ENCODE peak calls at places on chromosomes 12 and 14, in five cellular contexts. One of them, this sample, is unnamed. For H3K9me3, the result is how much of the 10 kb centered on the place peaks cover.

GRCh38 chr12:16329594-16329993 is 17.9 kb upstream of the MGST1 start:
- DNase-seq in A549: no peak
- DNase-seq in CD4-positive, alpha-beta T cell: no peak
- DNase-seq in tibial artery: no peak
- DNase-seq in uterus: no peak
- DNase-seq in this sample: no peak

GRCh38 chr12:95218164-95218851 is 701 bp downstream of the VEZT start:
- DNase-seq in A549: peak
- DNase-seq in CD4-positive, alpha-beta T cell: peak
- DNase-seq in tibial artery: no peak
- DNase-seq in uterus: peak
- DNase-seq in this sample: no peak

GRCh38 chr14:72049462-72049861 is 117.2 kb downstream of the RGS6 start:
- DNase-seq in A549: no peak
- DNase-seq in CD4-positive, alpha-beta T cell: no peak
- DNase-seq in tibial artery: no peak
- DNase-seq in uterus: no peak
- DNase-seq in this sample: no peak

GRCh38 chr14:69263771-69264170 is 3.8 kb downstream of the GALNT16 start:
- DNase-seq in A549: no peak
- DNase-seq in CD4-positive, alpha-beta T cell: no peak
- DNase-seq in tibial artery: no peak
- DNase-seq in uterus: no peak
- DNase-seq in this sample: no peak

GRCh38 chr12:78490841-78491240 is 373.7 kb upstream of the SYT1 start:
- DNase-seq in A549: no peak
- DNase-seq in CD4-positive, alpha-beta T cell: no peak
- DNase-seq in tibial artery: no peak
- DNase-seq in uterus: no peak
- DNase-seq in this sample: no peak

GRCh38 chr12:83808591-83808990 is 1104.0 kb downstream of the SLC6A15 start:
- DNase-seq in A549: no peak
- DNase-seq in CD4-positive, alpha-beta T cell: no peak
- DNase-seq in tibial artery: no peak
- DNase-seq in uterus: no peak
- DNase-seq in this sample: no peak

GRCh38 chr12:64028541-64028940 is 184.0 kb downstream of the SRGAP1 start:
- DNase-seq in A549: no peak
- DNase-seq in CD4-positive, alpha-beta T cell: no peak
- DNase-seq in tibial artery: no peak
- DNase-seq in uterus: no peak
- DNase-seq in this sample: no peak

GRCh38 chr12:3122841-3123678 is 45.9 kb downstream of the TSPAN9 start:
- DNase-seq in A549: no peak
- DNase-seq in CD4-positive, alpha-beta T cell: no peak
- DNase-seq in tibial artery: peak
- DNase-seq in uterus: peak
- DNase-seq in this sample: no peak

GRCh38 chr14:86779416-86779815 is 1213.6 kb downstream of the GALC start:
- DNase-seq in A549: no peak
- DNase-seq in CD4-positive, alpha-beta T cell: no peak
- DNase-seq in tibial artery: no peak
- DNase-seq in uterus: no peak
- DNase-seq in this sample: no peak

DNA sequence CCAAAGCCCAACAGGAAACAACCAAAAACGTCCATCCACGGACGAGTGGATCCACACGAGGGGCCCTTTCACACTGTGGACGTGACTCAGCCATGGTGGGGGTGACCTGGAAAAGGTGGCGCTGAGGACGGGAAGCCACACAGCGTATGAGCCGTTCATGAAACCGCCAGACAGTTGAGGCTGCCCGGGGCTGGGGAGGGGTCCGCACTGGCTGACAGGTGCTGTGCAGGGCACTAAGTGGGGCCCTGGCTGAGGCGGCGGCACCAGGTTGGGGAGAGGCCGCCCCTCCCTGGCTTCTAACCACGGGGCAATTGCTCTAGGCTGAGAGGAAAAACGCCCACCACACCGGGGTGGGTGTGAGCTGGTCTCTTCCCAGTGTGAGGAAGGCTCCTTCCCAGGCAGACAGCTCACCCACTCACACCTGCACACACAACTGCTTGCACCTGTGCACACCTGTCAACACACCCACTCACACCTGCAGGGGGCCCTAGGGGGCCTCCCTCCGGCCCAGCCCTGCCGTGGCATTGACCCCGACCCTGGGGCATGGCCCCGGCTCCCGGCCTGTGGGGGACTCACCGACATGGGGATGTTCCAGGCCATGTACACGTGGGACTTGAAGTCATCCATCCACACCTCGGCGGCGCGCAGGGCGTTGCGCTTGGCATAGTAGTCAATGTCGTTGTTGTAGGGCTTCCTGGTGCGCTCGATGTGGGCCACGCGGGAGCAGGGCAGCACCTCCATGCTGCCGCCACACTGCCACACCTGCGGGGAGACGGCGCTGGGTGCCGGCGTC is 58.9 kb downstream of the NOC4L start:
- DNase-seq in A549: no peak
- DNase-seq in CD4-positive, alpha-beta T cell: no peak
- DNase-seq in tibial artery: no peak
- DNase-seq in uterus: no peak
- DNase-seq in this sample: no peak
- TF ChIP-seq CTCF in A549: no peak
- TF ChIP-seq CTCF in CD4-positive, alpha-beta T cell: no peak
- TF ChIP-seq CTCF in tibial artery: no peak
- TF ChIP-seq CTCF in uterus: no peak
- TF ChIP-seq CTCF in this sample: no peak

GRCh38 chr12:2051700-2052625 is 824 bp upstream of the CACNA1C start:
- DNase-seq in A549: no peak
- DNase-seq in CD4-positive, alpha-beta T cell: no peak
- DNase-seq in tibial artery: no peak
- DNase-seq in uterus: no peak
- DNase-seq in this sample: no peak
- H3K27ac ChIP-seq in A549: no peak
- H3K27ac ChIP-seq in CD4-positive, alpha-beta T cell: no peak
- H3K27ac ChIP-seq in tibial artery: peak
- H3K27ac ChIP-seq in uterus: peak
- H3K27ac ChIP-seq in this sample: peak

GRCh38 chr12:34343766-34344165 is 321.5 kb downstream of the ALG10 start:
- DNase-seq in A549: no peak
- DNase-seq in CD4-positive, alpha-beta T cell: no peak
- DNase-seq in tibial artery: no peak
- DNase-seq in uterus: no peak
- DNase-seq in this sample: no peak
- H3K9me3 ChIP-seq in A549: under half
- H3K9me3 ChIP-seq in CD4-positive, alpha-beta T cell: under half
- H3K9me3 ChIP-seq in tibial artery: half or more
- H3K9me3 ChIP-seq in uterus: under half
- H3K9me3 ChIP-seq in this sample: under half

GRCh38 chr12:123938679-123939480 is 33.8 kb downstream of the CCDC92 start:
- DNase-seq in A549: peak
- DNase-seq in CD4-positive, alpha-beta T cell: no peak
- DNase-seq in tibial artery: no peak
- DNase-seq in uterus: no peak
- DNase-seq in this sample: no peak
- TF ChIP-seq CTCF in A549: peak
- TF ChIP-seq CTCF in CD4-positive, alpha-beta T cell: no peak
- TF ChIP-seq CTCF in tibial artery: no peak
- TF ChIP-seq CTCF in uterus: no peak
- TF ChIP-seq CTCF in this sample: no peak

DNA sequence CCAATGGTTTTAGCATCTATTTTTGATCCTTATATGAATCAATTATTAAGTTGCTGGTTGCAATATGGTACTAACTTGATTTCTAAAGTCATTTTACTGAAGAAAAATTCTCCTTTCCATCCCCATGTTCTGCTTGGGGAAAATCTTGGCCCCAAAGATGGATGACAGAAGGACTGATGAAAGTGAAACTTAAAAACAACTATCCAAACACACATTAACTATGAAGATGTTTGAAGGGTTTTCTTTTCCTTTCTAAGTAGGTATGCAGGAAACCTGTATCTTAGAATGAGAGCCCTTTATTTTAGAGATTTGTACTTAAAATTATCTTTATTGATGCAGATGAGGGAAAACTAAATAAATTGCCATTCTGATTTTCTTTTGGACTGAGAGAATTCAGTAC is 5.9 kb downstream of the C12orf71 start:
- DNase-seq in A549: no peak
- DNase-seq in CD4-positive, alpha-beta T cell: no peak
- DNase-seq in tibial artery: no peak
- DNase-seq in uterus: no peak
- DNase-seq in this sample: no peak
- H3K27ac ChIP-seq in A549: no peak
- H3K27ac ChIP-seq in CD4-positive, alpha-beta T cell: no peak
- H3K27ac ChIP-seq in tibial artery: no peak
- H3K27ac ChIP-seq in uterus: no peak
- H3K27ac ChIP-seq in this sample: no peak

DNA sequence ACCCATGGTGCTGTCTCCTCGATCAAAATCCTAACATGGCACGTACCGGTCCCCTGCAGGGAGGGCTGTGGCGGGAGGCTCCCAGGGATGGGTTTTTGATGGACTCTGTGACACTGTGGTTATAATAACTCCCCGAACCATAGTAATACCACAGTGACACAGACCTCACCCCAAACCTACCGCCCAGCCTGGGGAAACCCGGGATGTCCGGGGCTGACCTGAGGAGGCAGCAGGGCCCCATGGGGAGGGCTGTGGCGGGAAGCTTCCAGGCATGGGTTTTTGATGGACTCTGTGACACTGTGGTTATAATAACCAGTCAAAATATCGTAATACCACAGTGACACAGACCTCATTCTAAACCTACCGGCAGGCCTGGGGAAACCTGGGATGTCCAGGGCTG is 378.0 kb downstream of the TMEM121 start:
- DNase-seq in A549: no peak
- DNase-seq in CD4-positive, alpha-beta T cell: no peak
- DNase-seq in tibial artery: no peak
- DNase-seq in uterus: no peak
- DNase-seq in this sample: no peak
- H3K9me3 ChIP-seq in A549: under half
- H3K9me3 ChIP-seq in CD4-positive, alpha-beta T cell: under half
- H3K9me3 ChIP-seq in tibial artery: under half
- H3K9me3 ChIP-seq in uterus: under half
- H3K9me3 ChIP-seq in this sample: under half

DNA sequence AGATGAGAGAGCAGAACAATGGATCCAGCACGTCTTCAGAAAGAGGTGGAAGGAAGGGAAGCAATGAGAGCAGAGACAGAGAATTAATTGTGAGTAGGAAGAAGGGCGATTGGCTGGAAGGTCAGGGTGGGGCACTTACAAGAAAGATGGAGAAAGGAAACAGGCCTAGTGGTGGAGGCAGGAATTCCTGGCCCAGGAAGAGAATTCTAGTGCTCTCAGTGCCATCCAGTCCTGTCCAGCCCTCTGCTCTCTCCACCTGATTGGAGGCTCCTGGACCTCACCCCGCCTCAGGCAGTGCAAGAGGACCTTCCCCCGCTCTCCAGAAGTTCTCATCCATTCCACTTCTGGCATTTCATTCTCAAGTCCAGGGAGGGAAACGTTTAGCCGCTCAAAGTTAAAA is 43.0 kb downstream of the NGB start:
- DNase-seq in A549: no peak
- DNase-seq in CD4-positive, alpha-beta T cell: no peak
- DNase-seq in tibial artery: no peak
- DNase-seq in uterus: no peak
- DNase-seq in this sample: no peak
- TF ChIP-seq CTCF in A549: no peak
- TF ChIP-seq CTCF in CD4-positive, alpha-beta T cell: no peak
- TF ChIP-seq CTCF in tibial artery: no peak
- TF ChIP-seq CTCF in uterus: no peak
- TF ChIP-seq CTCF in this sample: no peak

GRCh38 chr14:95318870-95319311 is 817 bp downstream of the CLMN start:
- DNase-seq in A549: no peak
- DNase-seq in CD4-positive, alpha-beta T cell: no peak
- DNase-seq in tibial artery: no peak
- DNase-seq in uterus: peak
- DNase-seq in this sample: no peak
- H3K27ac ChIP-seq in A549: peak
- H3K27ac ChIP-seq in CD4-positive, alpha-beta T cell: no peak
- H3K27ac ChIP-seq in tibial artery: peak
- H3K27ac ChIP-seq in uterus: peak
- H3K27ac ChIP-seq in this sample: peak